ENCODE peak calls at places on chromosome 21, in five cellular contexts. W is T-cell, T is NCI-H1105, Q is smooth muscle cell of the brain vasculature, N is NCI-H1092 treated with DMSO at 0.1 percent for 48 hours. C is an unnamed sample.

GRCh38 chr21:32807717-32808380 is 36.3 kb upstream of the PAXBP1 start:
- DNase-seq in N (no peak), W (no peak), T (no peak), Q (no peak), C (no peak)

GRCh38 chr21:31354122-31354521 is 10.1 kb upstream of the TIAM1 start:
- DNase-seq in Q (no peak), T (no peak), W (no peak), N (no peak), C (no peak)

GRCh38 chr21:40707271-40707670 is 139.7 kb downstream of the DSCAM start:
- DNase-seq in N (no peak), W (no peak), T (no peak), Q (no peak), C (no peak)

GRCh38 chr21:42451941-42452340 is 44.1 kb downstream of the RSPH1 start:
- DNase-seq in N (no peak), Q (no peak), W (no peak), T (no peak), C (no peak)

GRCh38 chr21:41634211-41634694 is 126.3 kb upstream of the TMPRSS2 start:
- DNase-seq in N (no peak), T (no peak), Q (no peak), W (no peak), C (no peak)

GRCh38 chr21:20045197-20045596 is 953.0 kb upstream of the NCAM2 start:
- DNase-seq in T (no peak), Q (no peak), W (no peak), N (no peak), C (no peak)

GRCh38 chr21:41359289-41359688 is 2.5 kb upstream of the MX2 start:
- DNase-seq in W (no peak), T (no peak), Q (no peak), N (no peak), C (no peak)

GRCh38 chr21:42209801-42210479 is 9.0 kb upstream of the ABCG1 start:
- DNase-seq in W (no peak), Q (no peak), T (no peak), N (no peak), C (peak)

GRCh38 chr21:45482899-45483821 is 59.1 kb downstream of the SLC19A1 start:
- DNase-seq in N (no peak), W (peak), Q (no peak), T (no peak), C (peak)

GRCh38 chr21:30326390-30326789 is 6.3 kb upstream of the KRTAP26-1 start:
- DNase-seq in W (no peak), Q (no peak), N (no peak), T (no peak), C (no peak)

GRCh38 chr21:35095859-35096291 is 46.8 kb upstream of the RUNX1 start:
- DNase-seq in T (no peak), W (no peak), N (no peak), Q (no peak), C (no peak)

GRCh38 chr21:17775431-17776126 is 43.6 kb downstream of the C21orf91 start:
- DNase-seq in Q (no peak), W (peak), T (no peak), N (no peak), C (no peak)

GRCh38 chr21:16047857-16048256 is 318.1 kb downstream of the USP25 start:
- DNase-seq in Q (no peak), N (no peak), T (no peak), W (no peak), C (no peak)

GRCh38 chr21:42465008-42465878 is 30.8 kb downstream of the RSPH1 start:
- DNase-seq in N (no peak), T (no peak), W (no peak), Q (peak), C (no peak)

GRCh38 chr21:45599146-45599581 is 44.4 kb upstream of the PCBP3 start:
- DNase-seq in Q (no peak), W (no peak), T (no peak), N (no peak), C (no peak)

GRCh38 chr21:16071761-16072160 is 342.0 kb downstream of the USP25 start:
- DNase-seq in T (no peak), Q (no peak), N (no peak), W (no peak), C (no peak)

GRCh38 chr21:44432841-44433790 is 22.2 kb upstream of the LRRC3 start:
- DNase-seq in T (no peak), N (no peak), Q (no peak), W (no peak), C (no peak)

GRCh38 chr21:44764319-44765230 is 37.0 kb downstream of the UBE2G2 start:
- DNase-seq in T (no peak), Q (no peak), W (no peak), N (no peak), C (peak)

GRCh38 chr21:39915881-39916280 is 48.6 kb downstream of the PCP4 start:
- DNase-seq in N (no peak), W (no peak), Q (no peak), T (no peak), C (no peak)

GRCh38 chr21:41627428-41627827 is 119.5 kb upstream of the TMPRSS2 start:
- DNase-seq in Q (no peak), W (no peak), N (no peak), T (no peak), C (no peak)

GRCh38 chr21:29520146-29520545 is 221.4 kb downstream of the BACH1 start:
- DNase-seq in Q (no peak), W (no peak), N (no peak), T (no peak), C (no peak)

GRCh38 chr21:31555741-31556191 is 103.7 kb upstream of the SOD1 start:
- DNase-seq in N (no peak), T (no peak), Q (no peak), W (no peak), C (no peak)

GRCh38 chr21:45113543-45113942 is 39.2 kb downstream of the ADARB1 start:
- DNase-seq in T (no peak), Q (no peak), N (no peak), W (no peak), C (no peak)

GRCh38 chr21:43872549-43873198 is 7.7 kb downstream of the AGPAT3 start:
- DNase-seq in N (no peak), T (no peak), Q (no peak), W (no peak), C (no peak)

GRCh38 chr21:15749868-15750174 is 20.0 kb downstream of the USP25 start:
- DNase-seq in Q (no peak), N (no peak), W (no peak), T (no peak), C (no peak)

GRCh38 chr21:17003221-17003620 is 509.6 kb upstream of the CXADR start:
- DNase-seq in Q (no peak), T (no peak), W (no peak), N (no peak), C (no peak)

GRCh38 chr21:26165331-26165730 is 5.2 kb downstream of the APP start:
- DNase-seq in T (no peak), Q (no peak), N (no peak), W (no peak), C (no peak)

GRCh38 chr21:35275776-35276175 is 226.7 kb upstream of the RUNX1 start:
- DNase-seq in Q (no peak), W (no peak), N (no peak), T (no peak), C (no peak)

GRCh38 chr21:41701749-41702148 is 65.1 kb downstream of the RIPK4 start:
- DNase-seq in Q (no peak), N (no peak), W (no peak), T (no peak), C (no peak)

GRCh38 chr21:41066086-41066938 is 101.6 kb upstream of the BACE2 start:
- DNase-seq in T (no peak), N (no peak), Q (no peak), W (no peak), C (no peak)

GRCh38 chr21:39136711-39137110 is 46.5 kb downstream of the PSMG1 start:
- DNase-seq in T (no peak), N (no peak), W (no peak), Q (no peak), C (no peak)

GRCh38 chr21:38261851-38262250 is 5.1 kb downstream of the KCNJ15 start:
- DNase-seq in T (no peak), W (no peak), N (no peak), Q (no peak), C (no peak)

GRCh38 chr21:27570306-27570868 is 603.5 kb upstream of the ADAMTS5 start:
- DNase-seq in W (no peak), N (no peak), Q (peak), T (no peak), C (no peak)

GRCh38 chr21:31908106-31909031 is 35.5 kb downstream of the HUNK start:
- DNase-seq in N (no peak), T (no peak), W (no peak), Q (no peak), C (no peak)

GRCh38 chr21:45517249-45518065 is 24.8 kb downstream of the SLC19A1 start:
- DNase-seq in Q (no peak), W (no peak), N (no peak), T (no peak), C (no peak)

GRCh38 chr21:36854391-36854790 is 112.1 kb downstream of the HLCS start:
- DNase-seq in Q (no peak), W (no peak), T (peak), N (peak), C (no peak)

GRCh38 chr21:41711416-41712023 is 55.3 kb downstream of the RIPK4 start:
- DNase-seq in W (no peak), Q (no peak), N (no peak), T (no peak), C (peak)

GRCh38 chr21:44442266-44443125 is 12.8 kb upstream of the LRRC3 start:
- DNase-seq in T (no peak), Q (no peak), W (no peak), N (no peak), C (no peak)

GRCh38 chr21:37871121-37871862 is 45.0 kb downstream of the KCNJ6 start:
- DNase-seq in N (no peak), W (no peak), T (no peak), Q (no peak), C (no peak)

GRCh38 chr21:42593007-42593814 is 60.2 kb upstream of the PDE9A start:
- DNase-seq in T (peak), W (peak), N (peak), Q (peak), C (peak)